ENCODE peak calls at places on chromosome 3, in seven cellular contexts. One of them, this sample, is unnamed.

GRCh38 chr3:110816008-110816407 is 255.6 kb upstream of the NECTIN3 start:
- DNase-seq in ovary: no peak
- DNase-seq in cardiac fibroblast: no peak
- DNase-seq in dorsolateral prefrontal cortex: no peak
- DNase-seq in breast epithelium: no peak
- DNase-seq in foreskin fibroblast: peak; percentile 47
- DNase-seq in progenitor cell of endocrine pancreas: no peak
- DNase-seq in this sample: no peak

GRCh38 chr3:187012609-187013051 is 82.3 kb downstream of the ST6GAL1 start:
- DNase-seq in ovary: no peak
- DNase-seq in breast epithelium: no peak
- DNase-seq in foreskin fibroblast: no peak
- DNase-seq in progenitor cell of endocrine pancreas: no peak
- DNase-seq in dorsolateral prefrontal cortex: no peak
- DNase-seq in cardiac fibroblast: peak; percentile 34
- DNase-seq in this sample: no peak

GRCh38 chr3:4688411-4688810 is 195.3 kb downstream of the ITPR1 start:
- DNase-seq in breast epithelium: no peak
- DNase-seq in cardiac fibroblast: peak; percentile 48
- DNase-seq in dorsolateral prefrontal cortex: no peak
- DNase-seq in foreskin fibroblast: peak; percentile 12
- DNase-seq in ovary: no peak
- DNase-seq in progenitor cell of endocrine pancreas: no peak
- DNase-seq in this sample: no peak

GRCh38 chr3:57856675-57857074 is 100.6 kb downstream of the SLMAP start:
- DNase-seq in dorsolateral prefrontal cortex: no peak
- DNase-seq in cardiac fibroblast: peak; percentile 14
- DNase-seq in progenitor cell of endocrine pancreas: no peak
- DNase-seq in breast epithelium: no peak
- DNase-seq in foreskin fibroblast: no peak
- DNase-seq in ovary: no peak
- DNase-seq in this sample: no peak

GRCh38 chr3:133494469-133494868 is 79.0 kb upstream of the CDV3 start:
- DNase-seq in breast epithelium: no peak
- DNase-seq in progenitor cell of endocrine pancreas: no peak
- DNase-seq in foreskin fibroblast: peak; percentile 26
- DNase-seq in dorsolateral prefrontal cortex: no peak
- DNase-seq in cardiac fibroblast: peak; percentile 48
- DNase-seq in ovary: no peak
- DNase-seq in this sample: no peak

GRCh38 chr3:194575484-194576210 is 57.6 kb downstream of the TMEM44 start:
- DNase-seq in dorsolateral prefrontal cortex: no peak
- DNase-seq in foreskin fibroblast: peak; percentile 74
- DNase-seq in breast epithelium: no peak
- DNase-seq in cardiac fibroblast: peak; percentile 99
- DNase-seq in ovary: no peak
- DNase-seq in progenitor cell of endocrine pancreas: no peak
- DNase-seq in this sample: no peak

GRCh38 chr3:187743195-187744141 is 1.8 kb downstream of the BCL6 start:
- DNase-seq in progenitor cell of endocrine pancreas: peak; percentile 35
- DNase-seq in foreskin fibroblast: peak; percentile 77
- DNase-seq in cardiac fibroblast: peak; percentile 85
- DNase-seq in ovary: peak; percentile 80
- DNase-seq in breast epithelium: peak; percentile 76
- DNase-seq in dorsolateral prefrontal cortex: peak; percentile 52
- DNase-seq in this sample: no peak

GRCh38 chr3:59809750-59810444 is 760.1 kb upstream of the CFAP20DC start:
- DNase-seq in breast epithelium: no peak
- DNase-seq in progenitor cell of endocrine pancreas: no peak
- DNase-seq in ovary: no peak
- DNase-seq in cardiac fibroblast: peak; percentile 63
- DNase-seq in foreskin fibroblast: peak; percentile 61
- DNase-seq in dorsolateral prefrontal cortex: no peak
- DNase-seq in this sample: no peak

GRCh38 chr3:110016235-110016634 is 678.9 kb upstream of the DPPA4 start:
- DNase-seq in ovary: no peak
- DNase-seq in dorsolateral prefrontal cortex: no peak
- DNase-seq in foreskin fibroblast: no peak
- DNase-seq in progenitor cell of endocrine pancreas: no peak
- DNase-seq in breast epithelium: no peak
- DNase-seq in cardiac fibroblast: peak; percentile 44
- DNase-seq in this sample: no peak

GRCh38 chr3:123696796-123697195 is 111.9 kb upstream of the HACD2 start:
- DNase-seq in foreskin fibroblast: peak; percentile 39
- DNase-seq in ovary: no peak
- DNase-seq in dorsolateral prefrontal cortex: no peak
- DNase-seq in cardiac fibroblast: no peak
- DNase-seq in breast epithelium: no peak
- DNase-seq in progenitor cell of endocrine pancreas: no peak
- DNase-seq in this sample: no peak

GRCh38 chr3:148074916-148075315 is 622.8 kb upstream of the AGTR1 start:
- DNase-seq in breast epithelium: no peak
- DNase-seq in foreskin fibroblast: no peak
- DNase-seq in dorsolateral prefrontal cortex: no peak
- DNase-seq in cardiac fibroblast: no peak
- DNase-seq in progenitor cell of endocrine pancreas: no peak
- DNase-seq in ovary: no peak
- DNase-seq in this sample: no peak

GRCh38 chr3:53158700-53159414 is 2.2 kb upstream of the PRKCD start:
- DNase-seq in dorsolateral prefrontal cortex: no peak
- DNase-seq in breast epithelium: no peak
- DNase-seq in progenitor cell of endocrine pancreas: no peak
- DNase-seq in cardiac fibroblast: peak; percentile 22
- DNase-seq in ovary: no peak
- DNase-seq in foreskin fibroblast: no peak
- DNase-seq in this sample: no peak

DNA sequence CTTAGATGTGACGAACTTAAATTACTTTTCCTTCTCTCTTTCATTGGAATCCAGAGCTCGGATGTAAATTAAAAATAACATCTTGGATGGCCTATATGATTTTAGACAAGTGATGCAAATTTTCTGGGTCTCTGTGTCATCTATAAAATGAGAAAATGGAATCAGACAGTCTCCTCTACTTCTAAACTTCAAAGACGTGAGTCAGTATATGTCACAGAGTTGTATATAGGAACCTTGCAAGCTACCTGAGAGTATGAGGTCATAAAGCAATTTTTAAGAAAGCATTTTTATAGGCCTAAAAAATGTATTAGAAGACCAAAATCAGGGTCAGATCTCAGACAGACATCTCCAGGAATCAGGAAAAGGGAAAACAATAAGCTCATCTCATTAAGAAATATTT is 128.3 kb downstream of the TBL1XR1 start:
- DNase-seq in cardiac fibroblast: no peak
- DNase-seq in ovary: no peak
- DNase-seq in foreskin fibroblast: no peak
- DNase-seq in dorsolateral prefrontal cortex: no peak
- DNase-seq in progenitor cell of endocrine pancreas: no peak
- DNase-seq in breast epithelium: no peak
- DNase-seq in this sample: no peak
- TF ChIP-seq CTCF in cardiac fibroblast: no peak
- TF ChIP-seq CTCF in ovary: no peak
- TF ChIP-seq CTCF in foreskin fibroblast: no peak
- TF ChIP-seq CTCF in dorsolateral prefrontal cortex: no peak
- TF ChIP-seq CTCF in progenitor cell of endocrine pancreas: no peak
- TF ChIP-seq CTCF in breast epithelium: no peak
- TF ChIP-seq CTCF in this sample: no peak

DNA sequence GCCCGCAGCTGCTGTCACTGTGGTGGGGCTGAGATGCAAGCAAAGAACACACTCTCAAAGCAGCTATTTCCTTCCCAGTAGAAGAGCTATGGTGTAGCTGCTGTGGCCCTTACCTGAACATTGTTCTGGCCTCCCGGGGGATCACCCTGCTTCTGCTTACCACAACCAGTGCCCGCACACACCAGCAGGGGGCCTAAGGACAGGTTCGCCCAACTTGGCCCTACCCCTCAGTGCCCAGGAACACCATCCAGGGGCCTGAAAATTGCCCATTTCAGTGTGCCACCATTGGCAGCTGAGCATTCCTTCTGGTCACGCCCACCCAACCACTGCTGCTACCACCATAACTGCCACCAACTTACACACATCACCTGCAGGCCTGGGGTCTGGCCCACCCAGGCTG is 113.0 kb downstream of the TP63 start:
- DNase-seq in cardiac fibroblast: no peak
- DNase-seq in foreskin fibroblast: no peak
- DNase-seq in dorsolateral prefrontal cortex: no peak
- DNase-seq in progenitor cell of endocrine pancreas: no peak
- DNase-seq in breast epithelium: no peak
- DNase-seq in ovary: no peak
- DNase-seq in this sample: no peak
- TF ChIP-seq CTCF in cardiac fibroblast: no peak
- TF ChIP-seq CTCF in foreskin fibroblast: no peak
- TF ChIP-seq CTCF in dorsolateral prefrontal cortex: no peak
- TF ChIP-seq CTCF in progenitor cell of endocrine pancreas: no peak
- TF ChIP-seq CTCF in breast epithelium: no peak
- TF ChIP-seq CTCF in ovary: no peak
- TF ChIP-seq CTCF in this sample: no peak

GRCh38 chr3:71512000-71512399 is 71.5 kb downstream of the FOXP1 start:
- DNase-seq in progenitor cell of endocrine pancreas: no peak
- DNase-seq in cardiac fibroblast: no peak
- DNase-seq in ovary: no peak
- DNase-seq in breast epithelium: no peak
- DNase-seq in dorsolateral prefrontal cortex: no peak
- DNase-seq in foreskin fibroblast: no peak
- DNase-seq in this sample: no peak
- TF ChIP-seq CTCF in progenitor cell of endocrine pancreas: no peak
- TF ChIP-seq CTCF in cardiac fibroblast: no peak
- TF ChIP-seq CTCF in ovary: no peak
- TF ChIP-seq CTCF in breast epithelium: no peak
- TF ChIP-seq CTCF in dorsolateral prefrontal cortex: no peak
- TF ChIP-seq CTCF in foreskin fibroblast: no peak
- TF ChIP-seq CTCF in this sample: no peak

GRCh38 chr3:113534365-113534764 is 2.0 kb downstream of the SIDT1 start:
- DNase-seq in progenitor cell of endocrine pancreas: no peak
- DNase-seq in breast epithelium: no peak
- DNase-seq in cardiac fibroblast: no peak
- DNase-seq in dorsolateral prefrontal cortex: no peak
- DNase-seq in ovary: no peak
- DNase-seq in foreskin fibroblast: no peak
- DNase-seq in this sample: no peak

GRCh38 chr3:113537155-113537554 is 4.8 kb downstream of the SIDT1 start:
- DNase-seq in progenitor cell of endocrine pancreas: no peak
- DNase-seq in dorsolateral prefrontal cortex: no peak
- DNase-seq in ovary: no peak
- DNase-seq in foreskin fibroblast: no peak
- DNase-seq in cardiac fibroblast: no peak
- DNase-seq in breast epithelium: no peak
- DNase-seq in this sample: no peak

GRCh38 chr3:113536627-113537101 is 4.3 kb downstream of the SIDT1 start:
- DNase-seq in foreskin fibroblast: peak; percentile 28
- DNase-seq in ovary: no peak
- DNase-seq in breast epithelium: no peak
- DNase-seq in cardiac fibroblast: peak; percentile 20
- DNase-seq in dorsolateral prefrontal cortex: no peak
- DNase-seq in progenitor cell of endocrine pancreas: no peak
- DNase-seq in this sample: no peak

GRCh38 chr3:113533534-113533892 is 1.2 kb downstream of the SIDT1 start:
- DNase-seq in progenitor cell of endocrine pancreas: no peak
- DNase-seq in foreskin fibroblast: no peak
- DNase-seq in breast epithelium: no peak
- DNase-seq in cardiac fibroblast: no peak
- DNase-seq in ovary: no peak
- DNase-seq in dorsolateral prefrontal cortex: no peak
- DNase-seq in this sample: no peak

GRCh38 chr3:113535898-113536297 is 3.5 kb downstream of the SIDT1 start:
- DNase-seq in breast epithelium: no peak
- DNase-seq in dorsolateral prefrontal cortex: no peak
- DNase-seq in cardiac fibroblast: no peak
- DNase-seq in ovary: no peak
- DNase-seq in foreskin fibroblast: no peak
- DNase-seq in progenitor cell of endocrine pancreas: no peak
- DNase-seq in this sample: no peak
- TF ChIP-seq CTCF in breast epithelium: no peak
- TF ChIP-seq CTCF in dorsolateral prefrontal cortex: no peak
- TF ChIP-seq CTCF in cardiac fibroblast: no peak
- TF ChIP-seq CTCF in ovary: no peak
- TF ChIP-seq CTCF in foreskin fibroblast: no peak
- TF ChIP-seq CTCF in progenitor cell of endocrine pancreas: peak; percentile 44
- TF ChIP-seq CTCF in this sample: peak; percentile 67